ENCODE peak calls at places on chromosome 14, in eight cellular contexts. One of them, this sample, is unnamed.

GRCh38 chr14:55348766-55349453 is 62.7 kb downstream of the ATG14 start:
- DNase-seq in GM04503: no peak
- DNase-seq in KG1: no peak
- DNase-seq in stimulated activated CD4-positive, alpha-beta T cell treated with anti-CD3 and anti-CD28 coated beads, Interleukin-12 subunit alpha, Interleukin-12 subunit beta, amount 100 ng/mL, for 4 hours: no peak
- DNase-seq in retinal pigment epithelial cell: no peak
- DNase-seq in amygdala: no peak
- DNase-seq in heart right ventricle: no peak
- DNase-seq in dermis blood vessel endothelial cell: no peak
- DNase-seq in this sample: no peak

GRCh38 chr14:96797943-96798349 is 764 bp downstream of the VRK1 start:
- DNase-seq in GM04503: no peak
- DNase-seq in KG1: peak
- DNase-seq in stimulated activated CD4-positive, alpha-beta T cell treated with anti-CD3 and anti-CD28 coated beads, Interleukin-12 subunit alpha, Interleukin-12 subunit beta, amount 100 ng/mL, for 4 hours: no peak
- DNase-seq in retinal pigment epithelial cell: no peak
- DNase-seq in amygdala: no peak
- DNase-seq in heart right ventricle: no peak
- DNase-seq in dermis blood vessel endothelial cell: peak
- DNase-seq in this sample: peak

GRCh38 chr14:81819910-81820309 is 286.3 kb upstream of the SEL1L start:
- DNase-seq in GM04503: no peak
- DNase-seq in KG1: no peak
- DNase-seq in stimulated activated CD4-positive, alpha-beta T cell treated with anti-CD3 and anti-CD28 coated beads, Interleukin-12 subunit alpha, Interleukin-12 subunit beta, amount 100 ng/mL, for 4 hours: no peak
- DNase-seq in retinal pigment epithelial cell: no peak
- DNase-seq in amygdala: no peak
- DNase-seq in heart right ventricle: no peak
- DNase-seq in dermis blood vessel endothelial cell: no peak
- DNase-seq in this sample: no peak

GRCh38 chr14:99517643-99518381 is 36.6 kb downstream of the CCNK start:
- DNase-seq in GM04503: no peak
- DNase-seq in KG1: no peak
- DNase-seq in stimulated activated CD4-positive, alpha-beta T cell treated with anti-CD3 and anti-CD28 coated beads, Interleukin-12 subunit alpha, Interleukin-12 subunit beta, amount 100 ng/mL, for 4 hours: no peak
- DNase-seq in retinal pigment epithelial cell: no peak
- DNase-seq in amygdala: no peak
- DNase-seq in heart right ventricle: no peak
- DNase-seq in dermis blood vessel endothelial cell: no peak
- DNase-seq in this sample: no peak

GRCh38 chr14:55071051-55071450 is 19.6 kb downstream of the MAPK1IP1L start:
- DNase-seq in GM04503: no peak
- DNase-seq in KG1: no peak
- DNase-seq in stimulated activated CD4-positive, alpha-beta T cell treated with anti-CD3 and anti-CD28 coated beads, Interleukin-12 subunit alpha, Interleukin-12 subunit beta, amount 100 ng/mL, for 4 hours: no peak
- DNase-seq in retinal pigment epithelial cell: no peak
- DNase-seq in amygdala: no peak
- DNase-seq in heart right ventricle: no peak
- DNase-seq in dermis blood vessel endothelial cell: peak
- DNase-seq in this sample: no peak

GRCh38 chr14:74879427-74880180 is 2.1 kb upstream of the DLST start:
- DNase-seq in GM04503: no peak
- DNase-seq in KG1: no peak
- DNase-seq in stimulated activated CD4-positive, alpha-beta T cell treated with anti-CD3 and anti-CD28 coated beads, Interleukin-12 subunit alpha, Interleukin-12 subunit beta, amount 100 ng/mL, for 4 hours: no peak
- DNase-seq in retinal pigment epithelial cell: no peak
- DNase-seq in amygdala: no peak
- DNase-seq in heart right ventricle: no peak
- DNase-seq in dermis blood vessel endothelial cell: no peak
- DNase-seq in this sample: no peak

GRCh38 chr14:29671034-29671433 is 256.6 kb downstream of the PRKD1 start:
- DNase-seq in GM04503: peak
- DNase-seq in KG1: no peak
- DNase-seq in stimulated activated CD4-positive, alpha-beta T cell treated with anti-CD3 and anti-CD28 coated beads, Interleukin-12 subunit alpha, Interleukin-12 subunit beta, amount 100 ng/mL, for 4 hours: no peak
- DNase-seq in retinal pigment epithelial cell: no peak
- DNase-seq in amygdala: no peak
- DNase-seq in heart right ventricle: no peak
- DNase-seq in dermis blood vessel endothelial cell: no peak
- DNase-seq in this sample: peak

GRCh38 chr14:50082784-50083466 is 33.4 kb downstream of the VCPKMT start:
- DNase-seq in GM04503: no peak
- DNase-seq in KG1: no peak
- DNase-seq in stimulated activated CD4-positive, alpha-beta T cell treated with anti-CD3 and anti-CD28 coated beads, Interleukin-12 subunit alpha, Interleukin-12 subunit beta, amount 100 ng/mL, for 4 hours: peak
- DNase-seq in retinal pigment epithelial cell: no peak
- DNase-seq in amygdala: no peak
- DNase-seq in heart right ventricle: no peak
- DNase-seq in dermis blood vessel endothelial cell: no peak
- DNase-seq in this sample: no peak

GRCh38 chr14:80356413-80356812 is 145.1 kb upstream of the DIO2 start:
- DNase-seq in GM04503: no peak
- DNase-seq in KG1: no peak
- DNase-seq in stimulated activated CD4-positive, alpha-beta T cell treated with anti-CD3 and anti-CD28 coated beads, Interleukin-12 subunit alpha, Interleukin-12 subunit beta, amount 100 ng/mL, for 4 hours: no peak
- DNase-seq in retinal pigment epithelial cell: no peak
- DNase-seq in amygdala: no peak
- DNase-seq in heart right ventricle: no peak
- DNase-seq in dermis blood vessel endothelial cell: peak
- DNase-seq in this sample: no peak

GRCh38 chr14:75283884-75284563 is 5.4 kb downstream of the FOS start:
- DNase-seq in GM04503: no peak
- DNase-seq in KG1: no peak
- DNase-seq in stimulated activated CD4-positive, alpha-beta T cell treated with anti-CD3 and anti-CD28 coated beads, Interleukin-12 subunit alpha, Interleukin-12 subunit beta, amount 100 ng/mL, for 4 hours: no peak
- DNase-seq in retinal pigment epithelial cell: no peak
- DNase-seq in amygdala: no peak
- DNase-seq in heart right ventricle: no peak
- DNase-seq in dermis blood vessel endothelial cell: no peak
- DNase-seq in this sample: no peak

GRCh38 chr14:73752297-73752992 is 38.3 kb upstream of the PNMA1 start:
- DNase-seq in GM04503: peak
- DNase-seq in KG1: no peak
- DNase-seq in stimulated activated CD4-positive, alpha-beta T cell treated with anti-CD3 and anti-CD28 coated beads, Interleukin-12 subunit alpha, Interleukin-12 subunit beta, amount 100 ng/mL, for 4 hours: no peak
- DNase-seq in retinal pigment epithelial cell: no peak
- DNase-seq in amygdala: peak
- DNase-seq in heart right ventricle: peak
- DNase-seq in dermis blood vessel endothelial cell: peak
- DNase-seq in this sample: no peak

GRCh38 chr14:60756847-60757246 is 22.3 kb downstream of the MNAT1 start:
- DNase-seq in GM04503: no peak
- DNase-seq in KG1: no peak
- DNase-seq in stimulated activated CD4-positive, alpha-beta T cell treated with anti-CD3 and anti-CD28 coated beads, Interleukin-12 subunit alpha, Interleukin-12 subunit beta, amount 100 ng/mL, for 4 hours: no peak
- DNase-seq in retinal pigment epithelial cell: no peak
- DNase-seq in amygdala: no peak
- DNase-seq in heart right ventricle: no peak
- DNase-seq in dermis blood vessel endothelial cell: peak
- DNase-seq in this sample: no peak

GRCh38 chr14:70289138-70289537 is 70.3 kb downstream of the COX16 start:
- DNase-seq in GM04503: no peak
- DNase-seq in KG1: peak
- DNase-seq in stimulated activated CD4-positive, alpha-beta T cell treated with anti-CD3 and anti-CD28 coated beads, Interleukin-12 subunit alpha, Interleukin-12 subunit beta, amount 100 ng/mL, for 4 hours: peak
- DNase-seq in retinal pigment epithelial cell: no peak
- DNase-seq in amygdala: no peak
- DNase-seq in heart right ventricle: no peak
- DNase-seq in dermis blood vessel endothelial cell: no peak
- DNase-seq in this sample: no peak

GRCh38 chr14:50010752-50011151 is 105.6 kb downstream of the VCPKMT start:
- DNase-seq in GM04503: no peak
- DNase-seq in KG1: no peak
- DNase-seq in stimulated activated CD4-positive, alpha-beta T cell treated with anti-CD3 and anti-CD28 coated beads, Interleukin-12 subunit alpha, Interleukin-12 subunit beta, amount 100 ng/mL, for 4 hours: no peak
- DNase-seq in retinal pigment epithelial cell: no peak
- DNase-seq in amygdala: no peak
- DNase-seq in heart right ventricle: no peak
- DNase-seq in dermis blood vessel endothelial cell: no peak
- DNase-seq in this sample: no peak

GRCh38 chr14:61623927-61624326 is 71.4 kb upstream of the HIF1A start:
- DNase-seq in GM04503: no peak
- DNase-seq in KG1: no peak
- DNase-seq in stimulated activated CD4-positive, alpha-beta T cell treated with anti-CD3 and anti-CD28 coated beads, Interleukin-12 subunit alpha, Interleukin-12 subunit beta, amount 100 ng/mL, for 4 hours: no peak
- DNase-seq in retinal pigment epithelial cell: no peak
- DNase-seq in amygdala: no peak
- DNase-seq in heart right ventricle: no peak
- DNase-seq in dermis blood vessel endothelial cell: no peak
- DNase-seq in this sample: no peak

GRCh38 chr14:21501568-21501967 is 9.6 kb downstream of the METTL3 start:
- DNase-seq in GM04503: no peak
- DNase-seq in KG1: no peak
- DNase-seq in stimulated activated CD4-positive, alpha-beta T cell treated with anti-CD3 and anti-CD28 coated beads, Interleukin-12 subunit alpha, Interleukin-12 subunit beta, amount 100 ng/mL, for 4 hours: no peak
- DNase-seq in retinal pigment epithelial cell: no peak
- DNase-seq in amygdala: no peak
- DNase-seq in heart right ventricle: no peak
- DNase-seq in dermis blood vessel endothelial cell: no peak
- DNase-seq in this sample: no peak

GRCh38 chr14:80117876-80118275 is 93.4 kb downstream of the DIO2 start:
- DNase-seq in GM04503: no peak
- DNase-seq in KG1: no peak
- DNase-seq in stimulated activated CD4-positive, alpha-beta T cell treated with anti-CD3 and anti-CD28 coated beads, Interleukin-12 subunit alpha, Interleukin-12 subunit beta, amount 100 ng/mL, for 4 hours: no peak
- DNase-seq in retinal pigment epithelial cell: no peak
- DNase-seq in amygdala: no peak
- DNase-seq in heart right ventricle: no peak
- DNase-seq in dermis blood vessel endothelial cell: no peak
- DNase-seq in this sample: no peak

GRCh38 chr14:50836515-50836914 is 5.6 kb upstream of the NIN start:
- DNase-seq in GM04503: no peak
- DNase-seq in KG1: no peak
- DNase-seq in stimulated activated CD4-positive, alpha-beta T cell treated with anti-CD3 and anti-CD28 coated beads, Interleukin-12 subunit alpha, Interleukin-12 subunit beta, amount 100 ng/mL, for 4 hours: no peak
- DNase-seq in retinal pigment epithelial cell: no peak
- DNase-seq in amygdala: no peak
- DNase-seq in heart right ventricle: no peak
- DNase-seq in dermis blood vessel endothelial cell: no peak
- DNase-seq in this sample: no peak

GRCh38 chr14:92633274-92633616 is 115.2 kb downstream of the LGMN start:
- DNase-seq in GM04503: no peak
- DNase-seq in KG1: no peak
- DNase-seq in stimulated activated CD4-positive, alpha-beta T cell treated with anti-CD3 and anti-CD28 coated beads, Interleukin-12 subunit alpha, Interleukin-12 subunit beta, amount 100 ng/mL, for 4 hours: no peak
- DNase-seq in retinal pigment epithelial cell: no peak
- DNase-seq in amygdala: no peak
- DNase-seq in heart right ventricle: no peak
- DNase-seq in dermis blood vessel endothelial cell: no peak
- DNase-seq in this sample: no peak

GRCh38 chr14:30291216-30291615 is 267.7 kb upstream of the G2E3 start:
- DNase-seq in GM04503: peak
- DNase-seq in KG1: no peak
- DNase-seq in stimulated activated CD4-positive, alpha-beta T cell treated with anti-CD3 and anti-CD28 coated beads, Interleukin-12 subunit alpha, Interleukin-12 subunit beta, amount 100 ng/mL, for 4 hours: no peak
- DNase-seq in retinal pigment epithelial cell: peak
- DNase-seq in amygdala: no peak
- DNase-seq in heart right ventricle: no peak
- DNase-seq in dermis blood vessel endothelial cell: peak
- DNase-seq in this sample: no peak

GRCh38 chr14:41607966-41608663 is 1.4 kb downstream of the LRFN5 start:
- DNase-seq in GM04503: no peak
- DNase-seq in KG1: no peak
- DNase-seq in stimulated activated CD4-positive, alpha-beta T cell treated with anti-CD3 and anti-CD28 coated beads, Interleukin-12 subunit alpha, Interleukin-12 subunit beta, amount 100 ng/mL, for 4 hours: no peak
- DNase-seq in retinal pigment epithelial cell: no peak
- DNase-seq in amygdala: no peak
- DNase-seq in heart right ventricle: no peak
- DNase-seq in dermis blood vessel endothelial cell: no peak
- DNase-seq in this sample: peak

This sample was measured in NCI-H748 treated with DMSO at 0.1 percent for 48 hours.